ENCODE peak calls at places on chromosomes 3 and 15, in eight cellular contexts. M, A, H, V, N, C, F and L are unnamed samples.

GRCh38 chr3:178419078-178419477 is 117.2 kb upstream of the KCNMB2 start:
- DNase-seq in F (peak; percentile 31), A (no peak), H (no peak), N (peak; percentile 25), M (no peak), C (no peak), V (no peak), L (no peak)

GRCh38 chr15:55856506-55856905 is 113.6 kb upstream of the PRTG start:
- DNase-seq in V (no peak), F (peak; percentile 41), N (no peak), C (no peak), A (no peak), H (peak; percentile 13), M (no peak), L (no peak)

GRCh38 chr3:55486857-55487375 is at the start of gene WNT5A:
- DNase-seq in F (peak; percentile 60), V (no peak), C (no peak), M (peak; percentile 27), H (peak; percentile 55), A (peak; percentile 55), N (peak; percentile 51), L (no peak)

GRCh38 chr3:29453278-29453961 is 172.5 kb downstream of the RBMS3 start:
- DNase-seq in A (peak; percentile 64), F (peak; percentile 39), M (no peak), V (no peak), C (no peak), H (no peak), N (no peak), L (peak; percentile 54)

GRCh38 chr15:49467782-49468181 is 44.7 kb downstream of the FGF7 start:
- DNase-seq in V (no peak), F (peak; percentile 59), M (no peak), N (no peak), A (no peak), C (no peak), H (no peak), L (no peak)

GRCh38 chr15:60059186-60059585 is 55.1 kb downstream of the FOXB1 start:
- DNase-seq in N (no peak), V (no peak), M (no peak), C (no peak), A (no peak), F (no peak), H (no peak), L (no peak)

GRCh38 chr3:193778676-193779075 is 185.7 kb downstream of the OPA1 start:
- DNase-seq in V (no peak), H (no peak), F (no peak), N (no peak), A (no peak), M (no peak), C (no peak), L (no peak)

GRCh38 chr3:55860040-55860439 is 372.9 kb upstream of the WNT5A start:
- DNase-seq in M (no peak), C (no peak), N (peak; percentile 6), H (no peak), V (no peak), A (no peak), F (no peak), L (no peak)

GRCh38 chr15:77107068-77107467 is 36.2 kb upstream of the TSPAN3 start:
- DNase-seq in C (no peak), H (no peak), N (no peak), A (no peak), F (peak; percentile 77), V (no peak), M (no peak), L (no peak)

GRCh38 chr15:100842756-100843730 is 36.6 kb upstream of the ALDH1A3 start:
- DNase-seq in F (peak; percentile 56), C (no peak), N (no peak), M (no peak), H (no peak), V (no peak), A (no peak), L (no peak)

GRCh38 chr3:58074997-58075396 is 66.8 kb downstream of the FLNB start:
- DNase-seq in N (no peak), M (peak; percentile 18), V (no peak), A (no peak), C (no peak), F (no peak), H (no peak), L (no peak)

GRCh38 chr15:38247336-38247735 is 5.3 kb upstream of the SPRED1 start:
- DNase-seq in A (no peak), C (no peak), N (no peak), H (no peak), V (no peak), F (peak; percentile 41), M (no peak), L (no peak)

GRCh38 chr3:99131876-99132275 is 230.4 kb upstream of the DCBLD2 start:
- DNase-seq in A (no peak), H (no peak), M (no peak), N (peak; percentile 71), C (no peak), V (no peak), F (peak; percentile 64), L (no peak)

GRCh38 chr3:40079203-40079844 is 230.2 kb upstream of the EIF1B start:
- DNase-seq in F (peak; percentile 57), N (peak; percentile 83), A (no peak), C (no peak), V (no peak), H (no peak), M (no peak), L (no peak)

GRCh38 chr3:190004656-190005055 is 116.0 kb downstream of the P3H2 start:
- DNase-seq in H (no peak), V (no peak), C (no peak), F (no peak), M (no peak), N (no peak), A (no peak), L (no peak)

GRCh38 chr3:171290680-171291079 is 169.5 kb downstream of the TNIK start:
- DNase-seq in H (no peak), V (no peak), N (no peak), C (no peak), F (no peak), A (no peak), M (no peak), L (no peak)

GRCh38 chr15:62153228-62153627 is 11.9 kb downstream of the C2CD4B start:
- DNase-seq in C (no peak), M (peak; percentile 32), H (no peak), F (no peak), N (no peak), V (no peak), A (no peak), L (no peak)

GRCh38 chr3:186121968-186122367 is 13.1 kb upstream of the ETV5 start:
- DNase-seq in F (no peak), C (no peak), M (no peak), N (no peak), H (no peak), V (no peak), A (peak; percentile 82), L (peak; percentile 18)

GRCh38 chr15:92158426-92158825 is 235.3 kb upstream of the ST8SIA2 start:
- DNase-seq in N (peak; percentile 21), H (no peak), C (no peak), M (peak; percentile 46), V (peak; percentile 7), F (no peak), A (no peak), L (peak; percentile 81)

DNA sequence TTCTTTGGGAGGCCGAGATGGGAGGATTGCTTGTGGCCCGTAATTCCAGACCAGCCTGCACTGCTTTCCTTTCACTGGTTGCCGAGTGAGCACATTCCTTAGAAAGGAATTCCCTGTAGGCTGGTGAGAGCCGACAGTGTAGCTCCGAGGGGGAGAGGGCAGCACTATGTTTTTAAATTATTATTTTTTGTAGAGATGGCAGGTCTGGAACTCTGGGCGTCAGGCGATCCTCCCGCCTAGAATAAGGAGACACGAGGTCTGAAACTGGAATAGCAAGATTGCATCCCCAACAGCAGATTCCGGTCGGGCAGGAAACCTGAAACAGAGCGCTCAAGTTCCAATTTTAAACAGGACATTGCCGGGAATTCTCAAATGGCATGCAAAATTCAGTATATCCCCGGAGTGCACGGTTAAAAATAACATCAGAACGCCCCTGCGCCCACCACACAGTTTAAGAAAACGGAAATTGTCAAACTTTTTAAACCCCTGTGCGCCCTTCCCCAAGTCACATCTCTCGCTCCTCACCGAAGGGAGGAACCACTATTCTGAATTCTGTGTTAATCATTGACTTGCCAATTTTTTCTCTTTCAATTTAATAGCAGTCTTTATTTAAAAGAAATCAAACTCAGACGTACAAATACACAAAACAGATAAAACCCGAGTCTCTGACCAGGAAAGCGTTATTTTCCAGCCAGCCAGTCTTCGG is 637 bp upstream of the RNU5B-1 start:
- DNase-seq in C (no peak), A (peak; percentile 81), H (no peak), F (peak; percentile 70), M (peak; percentile 40), N (peak; percentile 34), V (no peak), L (peak; percentile 75)
- TF ChIP-seq CTCF in C (no peak), A (no peak), H (no peak), F (peak; percentile 96), M (no peak), N (no peak), V (no peak), L (peak; percentile 78)

GRCh38 chr15:75203908-75204263 is 2.2 kb downstream of the C15orf39 start:
- DNase-seq in F (no peak), V (no peak), C (no peak), N (no peak), A (no peak), H (no peak), M (peak; percentile 59), L (no peak)

GRCh38 chr15:75204340-75205063 is 2.8 kb downstream of the C15orf39 start:
- DNase-seq in A (peak; percentile 92), N (peak; percentile 64), F (peak; percentile 91), H (peak; percentile 85), M (peak; percentile 95), V (peak; percentile 81), C (peak; percentile 82), L (peak; percentile 97)

GRCh38 chr15:75203017-75203907 is 1.6 kb downstream of the C15orf39 start:
- DNase-seq in N (no peak), A (no peak), H (no peak), F (peak; percentile 14), M (no peak), V (no peak), C (no peak), L (no peak)

GRCh38 chr15:75206006-75206405 is 4.3 kb downstream of the C15orf39 start:
- DNase-seq in C (no peak), N (no peak), A (no peak), F (no peak), V (no peak), M (no peak), H (no peak), L (no peak)

GRCh38 chr15:75205064-75205395 is 3.3 kb downstream of the C15orf39 start:
- DNase-seq in H (no peak), V (no peak), M (no peak), N (no peak), C (no peak), A (no peak), F (no peak), L (no peak)
- TF ChIP-seq CTCF in H (no peak), V (no peak), M (no peak), N (no peak), C (no peak), A (no peak), F (no peak), L (no peak)

GRCh38 chr3:17166369-17166768 is 281.6 kb downstream of the PLCL2 start:
- DNase-seq in A (no peak), F (no peak), V (no peak), N (no peak), H (no peak), C (no peak), M (no peak), L (no peak)
- TF ChIP-seq CTCF in A (no peak), F (no peak), V (no peak), N (no peak), H (no peak), C (no peak), M (no peak), L (no peak)

GRCh38 chr3:65425880-65426279 is 612.8 kb downstream of the MAGI1 start:
- DNase-seq in H (peak; percentile 20), N (no peak), M (no peak), F (peak; percentile 32), A (no peak), V (no peak), C (no peak), L (peak; percentile 1)
- TF ChIP-seq CTCF in H (no peak), N (peak; percentile 52), M (no peak), F (peak; percentile 54), A (no peak), V (peak; percentile 9), C (peak; percentile 50), L (no peak)